ENCODE peak calls at places on chromosomes 3 and 15, in eight cellular contexts. N, E, H, X, K, M, A and L are unnamed samples. For H3K9me3, the result is how much of the 10 kb centered on the place peaks cover.

GRCh38 chr3:149460123-149460522 is 14.4 kb upstream of the TM4SF4 start:
- DNase-seq in N (no peak), E (no peak), H (no peak), X (no peak), K (peak), M (no peak), A (no peak), L (no peak)

GRCh38 chr3:53944019-53944418 is 52.4 kb upstream of the SELENOK start:
- DNase-seq in N (no peak), E (no peak), H (no peak), X (no peak), K (no peak), M (no peak), A (no peak), L (no peak)

GRCh38 chr3:128351476-128352085 is 115.1 kb downstream of the DNAJB8 start:
- DNase-seq in N (no peak), E (no peak), H (no peak), X (no peak), K (no peak), M (peak), A (no peak), L (no peak)

GRCh38 chr3:189304465-189305341 is 132.9 kb downstream of the TPRG1 start:
- DNase-seq in N (no peak), E (no peak), H (peak), X (no peak), K (no peak), M (peak), A (peak), L (no peak)

GRCh38 chr3:15531346-15531745 is 9.8 kb upstream of the COLQ start:
- DNase-seq in N (no peak), E (no peak), H (no peak), X (no peak), K (no peak), M (no peak), A (no peak), L (no peak)

GRCh38 chr3:127985655-127986225 is 66.5 kb upstream of the SEC61A1 start:
- DNase-seq in N (no peak), E (no peak), H (no peak), X (no peak), K (no peak), M (no peak), A (no peak), L (no peak)

GRCh38 chr15:82995938-82996337 is 9.9 kb downstream of the RAMAC start:
- DNase-seq in N (no peak), E (no peak), H (no peak), X (no peak), K (no peak), M (no peak), A (no peak), L (no peak)

GRCh38 chr3:46297658-46298423 is 55.6 kb downstream of the CCR3 start:
- DNase-seq in N (no peak), E (peak), H (peak), X (no peak), K (no peak), M (no peak), A (no peak), L (no peak)

GRCh38 chr15:27645672-27646071 is 453.4 kb downstream of the OCA2 start:
- DNase-seq in N (no peak), E (no peak), H (no peak), X (no peak), K (no peak), M (no peak), A (no peak), L (no peak)

GRCh38 chr15:25184356-25185155 is 229.8 kb downstream of the SNRPN start:
- DNase-seq in N (no peak), E (no peak), H (no peak), X (no peak), K (no peak), M (no peak), A (peak), L (no peak)

GRCh38 chr15:40338041-40338657 is 2.6 kb downstream of the CCDC9B start:
- DNase-seq in N (peak), E (peak), H (peak), X (no peak), K (peak), M (peak), A (peak), L (no peak)
- H3K4me3 ChIP-seq in N (no peak), E (no peak), H (no peak), X (no peak), K (peak), M (peak), A (no peak), L (peak)

DNA sequence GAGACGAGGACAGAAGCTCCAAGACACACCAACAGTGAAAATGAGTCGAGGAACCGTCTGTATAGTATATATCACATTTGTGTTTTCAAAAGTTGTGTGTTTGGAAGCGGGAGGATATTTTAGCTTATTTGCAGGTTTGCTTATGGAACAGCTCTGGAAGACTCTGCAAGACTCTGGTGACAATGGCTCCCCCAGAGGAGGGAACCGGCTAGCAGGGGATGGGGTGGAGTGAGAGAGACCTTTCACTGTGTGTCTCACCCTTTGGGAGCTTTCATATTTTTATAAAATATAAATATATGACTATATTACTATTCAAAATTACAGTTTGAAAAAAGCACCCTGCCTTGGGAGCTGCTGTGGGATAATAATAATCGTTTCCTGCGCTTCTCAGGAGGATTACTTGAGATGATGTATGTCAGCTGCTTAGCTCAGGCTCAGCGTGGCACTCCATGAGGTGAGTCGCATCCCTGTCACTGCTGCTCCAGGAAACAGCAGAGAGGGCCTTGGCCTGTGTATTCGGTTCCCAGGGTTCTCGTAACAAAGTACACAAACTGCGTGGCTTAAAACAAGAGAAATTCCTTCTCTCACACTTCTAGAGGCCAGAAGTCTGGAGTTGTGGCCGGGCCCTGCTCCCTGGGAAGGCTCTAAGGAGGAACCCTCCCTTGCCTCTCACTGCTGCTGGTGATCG is 183.9 kb downstream of the FAM43A start:
- DNase-seq in N (no peak), E (no peak), H (no peak), X (no peak), K (no peak), M (peak), A (no peak), L (peak)
- TF ChIP-seq CTCF in N (no peak), E (no peak), H (no peak), X (no peak), K (no peak), M (peak), A (no peak), L (no peak)

DNA sequence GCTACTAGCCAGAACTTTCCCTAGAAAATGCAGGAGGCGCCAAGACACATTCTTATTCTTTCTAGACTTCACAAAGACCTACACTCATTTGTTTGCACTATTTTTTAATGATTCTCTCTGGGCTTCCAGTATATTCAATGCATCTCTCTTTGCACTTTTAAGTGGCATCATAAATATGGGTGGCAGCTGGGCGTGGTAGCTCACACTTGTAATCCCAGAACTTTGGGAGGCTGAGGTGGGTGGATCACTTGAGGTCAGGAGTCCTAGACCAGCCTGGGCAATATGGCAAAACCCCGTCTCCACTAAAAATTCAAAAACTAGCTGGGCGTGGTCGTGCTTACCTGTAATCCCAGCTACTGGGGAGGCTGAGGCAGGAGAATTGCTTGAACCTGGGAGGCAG is 5.6 kb upstream of the GCNT3 start:
- DNase-seq in N (no peak), E (no peak), H (peak), X (no peak), K (no peak), M (no peak), A (no peak), L (no peak)
- H3K9me3 ChIP-seq in N (under half), E (under half), H (under half), X (under half), K (under half), M (under half), A (under half), L (under half)

GRCh38 chr3:187742351-187743171 is 2.7 kb downstream of the BCL6 start:
- DNase-seq in N (no peak), E (peak), H (peak), X (no peak), K (no peak), M (no peak), A (peak), L (no peak)
- H3K4me3 ChIP-seq in N (peak), E (peak), H (peak), X (peak), K (peak), M (peak), A (peak), L (peak)

DNA sequence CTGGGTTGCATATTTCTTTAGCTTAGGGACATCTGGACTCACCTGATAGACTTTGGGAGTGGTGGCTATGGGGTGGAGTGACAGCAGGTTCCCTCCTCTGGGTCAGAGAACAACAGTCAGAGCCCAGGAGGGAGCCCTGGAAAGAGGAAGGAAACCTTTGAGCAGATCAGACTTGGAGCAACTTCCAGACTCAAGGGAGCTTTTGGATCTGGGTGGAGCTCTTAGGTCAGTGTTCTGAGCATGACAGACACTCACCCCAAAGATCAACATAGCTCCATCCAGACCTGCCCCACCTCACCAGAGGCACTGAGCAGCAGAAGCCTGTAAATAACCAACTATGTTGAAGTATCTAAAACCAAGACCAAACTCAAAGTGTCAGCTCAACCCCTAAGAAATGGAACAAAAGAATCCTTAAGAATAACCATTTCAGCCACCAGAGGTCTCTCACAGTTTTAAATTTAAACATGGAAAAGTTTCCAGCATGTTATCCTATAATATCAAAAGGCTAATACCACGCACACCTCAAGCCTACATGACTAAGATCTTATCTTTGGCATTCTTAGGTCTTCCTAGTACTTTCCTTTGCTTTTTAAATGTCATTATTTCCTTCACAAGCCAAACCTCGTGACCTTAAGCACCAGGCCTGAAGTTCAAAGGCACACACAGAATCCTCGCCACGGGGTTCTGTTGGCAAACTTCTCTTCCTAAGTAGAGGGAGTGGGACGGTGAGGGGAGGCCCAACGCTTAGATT is 56.4 kb downstream of the UMPS start:
- DNase-seq in N (no peak), E (no peak), H (peak), X (no peak), K (no peak), M (peak), A (no peak), L (no peak)
- TF ChIP-seq CTCF in N (no peak), E (peak), H (peak), X (no peak), K (peak), M (peak), A (peak), L (peak)

DNA sequence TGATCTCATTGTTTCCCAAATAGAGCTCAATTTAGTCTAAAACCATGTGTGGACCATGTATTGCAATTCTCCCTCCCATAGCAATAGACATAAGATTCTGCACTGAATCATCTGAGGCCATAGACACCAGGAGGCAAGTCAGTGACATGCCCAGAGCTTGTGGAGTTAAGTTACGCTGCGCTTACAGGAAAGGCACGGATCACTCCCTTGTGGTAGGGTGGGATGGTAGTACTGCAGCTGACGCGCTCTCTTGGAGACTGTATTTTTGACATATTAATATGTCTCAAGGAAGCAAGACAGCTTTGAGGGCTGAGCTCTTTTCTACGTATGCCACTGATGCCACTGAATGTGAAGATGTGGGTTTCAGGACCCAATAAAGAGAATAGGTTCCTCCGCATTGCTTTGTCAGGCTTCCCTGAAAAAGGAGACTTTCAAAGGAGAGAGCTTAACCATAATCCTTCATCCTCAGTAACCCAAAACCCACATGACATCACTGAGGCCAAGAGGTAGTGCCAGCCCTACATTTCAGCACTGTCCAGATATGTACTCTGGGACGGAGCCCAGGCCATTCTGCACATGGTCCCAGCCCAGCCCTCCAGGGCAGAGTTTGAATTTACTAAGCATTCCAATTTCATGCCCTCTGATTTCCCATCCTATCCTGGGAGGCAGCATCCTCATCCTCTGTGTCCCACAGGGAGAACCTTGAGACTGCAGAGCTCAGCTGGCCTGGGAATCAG is 210.7 kb downstream of the GABRB3 start:
- DNase-seq in N (no peak), E (no peak), H (no peak), X (no peak), K (no peak), M (no peak), A (no peak), L (no peak)
- H3K9me3 ChIP-seq in N (under half), E (under half), H (under half), X (under half), K (under half), M (under half), A (under half), L (under half)

GRCh38 chr3:112637700-112638099 is 3.2 kb downstream of the CCDC80 start:
- DNase-seq in N (no peak), E (no peak), H (no peak), X (no peak), K (no peak), M (no peak), A (no peak), L (no peak)

GRCh38 chr3:112640333-112640863 is 545 bp downstream of the CCDC80 start:
- DNase-seq in N (no peak), E (no peak), H (no peak), X (no peak), K (no peak), M (peak), A (no peak), L (peak)

GRCh38 chr3:112640864-112641751 is at the start of gene CCDC80:
- DNase-seq in N (no peak), E (no peak), H (no peak), X (no peak), K (no peak), M (peak), A (no peak), L (peak)

GRCh38 chr3:112638327-112639020 is 2.5 kb downstream of the CCDC80 start:
- DNase-seq in N (no peak), E (no peak), H (no peak), X (no peak), K (peak), M (no peak), A (no peak), L (no peak)

GRCh38 chr3:112639451-112640332 is 1.3 kb downstream of the CCDC80 start:
- DNase-seq in N (no peak), E (no peak), H (no peak), X (no peak), K (no peak), M (no peak), A (no peak), L (no peak)
- H3K4me3 ChIP-seq in N (no peak), E (no peak), H (no peak), X (peak), K (peak), M (peak), A (peak), L (peak)

GRCh38 chr3:181278468-181279238 is 289.1 kb upstream of the DNAJC19 start:
- DNase-seq in N (no peak), E (no peak), H (no peak), X (no peak), K (no peak), M (no peak), A (no peak), L (no peak)
- TF ChIP-seq CTCF in N (peak), E (no peak), H (no peak), X (peak), K (no peak), M (peak), A (peak), L (peak)